ENCODE peak calls at places on chromosomes 11 and 22, in seven cellular contexts. One of them, this sample, is unnamed.
A peak's percentile ranks its signal among the peaks of the same experiment; 100 is the strongest.

GRCh38 chr11:116207349-116207748 is 565.4 kb downstream of the BUD13 start:
- DNase-seq in IMR-90: no peak
- DNase-seq in activated CD8-positive, alpha-beta T cell treated with anti-CD3 and anti-CD28 coated beads for 36 hours: no peak
- DNase-seq in RWPE1: no peak
- DNase-seq in GM13976: no peak
- DNase-seq in foreskin fibroblast: no peak
- DNase-seq in osteocyte: no peak
- DNase-seq in this sample: no peak

GRCh38 chr11:134340354-134340964 is 8.7 kb downstream of the GLB1L2 start:
- DNase-seq in activated CD8-positive, alpha-beta T cell treated with anti-CD3 and anti-CD28 coated beads for 36 hours: no peak
- DNase-seq in RWPE1: no peak
- DNase-seq in osteocyte: no peak
- DNase-seq in GM13976: no peak
- DNase-seq in IMR-90: no peak
- DNase-seq in foreskin fibroblast: no peak
- DNase-seq in this sample: no peak

GRCh38 chr11:122229611-122230386 is 113.8 kb upstream of the BLID start:
- DNase-seq in osteocyte: no peak
- DNase-seq in RWPE1: no peak
- DNase-seq in foreskin fibroblast: no peak
- DNase-seq in activated CD8-positive, alpha-beta T cell treated with anti-CD3 and anti-CD28 coated beads for 36 hours: no peak
- DNase-seq in IMR-90: no peak
- DNase-seq in GM13976: no peak
- DNase-seq in this sample: no peak

GRCh38 chr11:65968600-65969482 is 7.3 kb downstream of the SART1 start:
- DNase-seq in IMR-90: no peak
- DNase-seq in activated CD8-positive, alpha-beta T cell treated with anti-CD3 and anti-CD28 coated beads for 36 hours: no peak
- DNase-seq in osteocyte: no peak
- DNase-seq in RWPE1: no peak
- DNase-seq in foreskin fibroblast: no peak
- DNase-seq in GM13976: no peak
- DNase-seq in this sample: peak; percentile 49

GRCh38 chr11:11836676-11837231 is 5.0 kb upstream of the USP47 start:
- DNase-seq in RWPE1: no peak
- DNase-seq in foreskin fibroblast: no peak
- DNase-seq in activated CD8-positive, alpha-beta T cell treated with anti-CD3 and anti-CD28 coated beads for 36 hours: no peak
- DNase-seq in GM13976: no peak
- DNase-seq in osteocyte: no peak
- DNase-seq in IMR-90: peak; percentile 30
- DNase-seq in this sample: no peak

GRCh38 chr22:24695958-24696511 is 78.5 kb downstream of the PIWIL3 start:
- DNase-seq in IMR-90: peak; percentile 69
- DNase-seq in foreskin fibroblast: peak; percentile 11
- DNase-seq in osteocyte: no peak
- DNase-seq in RWPE1: no peak
- DNase-seq in GM13976: no peak
- DNase-seq in activated CD8-positive, alpha-beta T cell treated with anti-CD3 and anti-CD28 coated beads for 36 hours: no peak
- DNase-seq in this sample: no peak

GRCh38 chr11:77407613-77408012 is 66.3 kb downstream of the PAK1 start:
- DNase-seq in osteocyte: no peak
- DNase-seq in IMR-90: peak; percentile 92
- DNase-seq in RWPE1: peak; percentile 70
- DNase-seq in activated CD8-positive, alpha-beta T cell treated with anti-CD3 and anti-CD28 coated beads for 36 hours: no peak
- DNase-seq in GM13976: no peak
- DNase-seq in foreskin fibroblast: peak; percentile 94
- DNase-seq in this sample: no peak

GRCh38 chr11:132744771-132745170 is 787.5 kb downstream of the OPCML start:
- DNase-seq in RWPE1: no peak
- DNase-seq in activated CD8-positive, alpha-beta T cell treated with anti-CD3 and anti-CD28 coated beads for 36 hours: no peak
- DNase-seq in GM13976: no peak
- DNase-seq in foreskin fibroblast: peak; percentile 82
- DNase-seq in osteocyte: no peak
- DNase-seq in IMR-90: peak; percentile 59
- DNase-seq in this sample: no peak

GRCh38 chr11:97966901-97967300 is 1053.8 kb upstream of the CNTN5 start:
- DNase-seq in activated CD8-positive, alpha-beta T cell treated with anti-CD3 and anti-CD28 coated beads for 36 hours: no peak
- DNase-seq in osteocyte: no peak
- DNase-seq in IMR-90: no peak
- DNase-seq in GM13976: no peak
- DNase-seq in foreskin fibroblast: no peak
- DNase-seq in RWPE1: no peak
- DNase-seq in this sample: no peak

GRCh38 chr22:27409299-27409698 is 392.3 kb downstream of the MN1 start:
- DNase-seq in RWPE1: no peak
- DNase-seq in GM13976: no peak
- DNase-seq in activated CD8-positive, alpha-beta T cell treated with anti-CD3 and anti-CD28 coated beads for 36 hours: no peak
- DNase-seq in osteocyte: no peak
- DNase-seq in foreskin fibroblast: no peak
- DNase-seq in IMR-90: no peak
- DNase-seq in this sample: no peak

GRCh38 chr11:9448576-9449352 is 12.0 kb upstream of the ZNF143 start:
- DNase-seq in RWPE1: no peak
- DNase-seq in IMR-90: no peak
- DNase-seq in foreskin fibroblast: no peak
- DNase-seq in osteocyte: no peak
- DNase-seq in activated CD8-positive, alpha-beta T cell treated with anti-CD3 and anti-CD28 coated beads for 36 hours: no peak
- DNase-seq in GM13976: no peak
- DNase-seq in this sample: no peak

GRCh38 chr22:35131423-35132050 is 65.6 kb downstream of the ISX start:
- DNase-seq in IMR-90: no peak
- DNase-seq in activated CD8-positive, alpha-beta T cell treated with anti-CD3 and anti-CD28 coated beads for 36 hours: no peak
- DNase-seq in GM13976: no peak
- DNase-seq in osteocyte: no peak
- DNase-seq in foreskin fibroblast: no peak
- DNase-seq in RWPE1: no peak
- DNase-seq in this sample: peak; percentile 19

GRCh38 chr11:110525883-110526282 is 96.1 kb downstream of the FDX1 start:
- DNase-seq in IMR-90: peak; percentile 92
- DNase-seq in GM13976: no peak
- DNase-seq in foreskin fibroblast: peak; percentile 92
- DNase-seq in RWPE1: peak; percentile 82
- DNase-seq in osteocyte: no peak
- DNase-seq in activated CD8-positive, alpha-beta T cell treated with anti-CD3 and anti-CD28 coated beads for 36 hours: no peak
- DNase-seq in this sample: no peak

GRCh38 chr11:113281052-113281725 is 33.2 kb upstream of the TTC12 start:
- DNase-seq in activated CD8-positive, alpha-beta T cell treated with anti-CD3 and anti-CD28 coated beads for 36 hours: no peak
- DNase-seq in RWPE1: no peak
- DNase-seq in osteocyte: no peak
- DNase-seq in IMR-90: no peak
- DNase-seq in GM13976: no peak
- DNase-seq in foreskin fibroblast: no peak
- DNase-seq in this sample: no peak

GRCh38 chr11:58674609-58675008 is 52.1 kb downstream of the CNTF start:
- DNase-seq in RWPE1: no peak
- DNase-seq in foreskin fibroblast: no peak
- DNase-seq in IMR-90: no peak
- DNase-seq in osteocyte: no peak
- DNase-seq in GM13976: no peak
- DNase-seq in activated CD8-positive, alpha-beta T cell treated with anti-CD3 and anti-CD28 coated beads for 36 hours: no peak
- DNase-seq in this sample: no peak

GRCh38 chr22:49214976-49215375 is 612.7 kb downstream of the BRD1 start:
- DNase-seq in foreskin fibroblast: no peak
- DNase-seq in IMR-90: no peak
- DNase-seq in RWPE1: no peak
- DNase-seq in osteocyte: peak; percentile 79
- DNase-seq in activated CD8-positive, alpha-beta T cell treated with anti-CD3 and anti-CD28 coated beads for 36 hours: no peak
- DNase-seq in GM13976: no peak
- DNase-seq in this sample: no peak

GRCh38 chr11:69864589-69864929 is 45.3 kb upstream of the FGF3 start:
- DNase-seq in foreskin fibroblast: no peak
- DNase-seq in activated CD8-positive, alpha-beta T cell treated with anti-CD3 and anti-CD28 coated beads for 36 hours: no peak
- DNase-seq in RWPE1: no peak
- DNase-seq in osteocyte: no peak
- DNase-seq in GM13976: no peak
- DNase-seq in IMR-90: no peak
- DNase-seq in this sample: no peak

GRCh38 chr11:126720539-126721235 is 279.9 kb downstream of the KIRREL3 start:
- DNase-seq in foreskin fibroblast: peak; percentile 38
- DNase-seq in activated CD8-positive, alpha-beta T cell treated with anti-CD3 and anti-CD28 coated beads for 36 hours: no peak
- DNase-seq in RWPE1: no peak
- DNase-seq in osteocyte: no peak
- DNase-seq in GM13976: no peak
- DNase-seq in IMR-90: no peak
- DNase-seq in this sample: no peak

GRCh38 chr22:31577711-31578110 is 81.4 kb downstream of the SFI1 start:
- DNase-seq in osteocyte: no peak
- DNase-seq in GM13976: no peak
- DNase-seq in IMR-90: no peak
- DNase-seq in activated CD8-positive, alpha-beta T cell treated with anti-CD3 and anti-CD28 coated beads for 36 hours: no peak
- DNase-seq in foreskin fibroblast: no peak
- DNase-seq in RWPE1: no peak
- DNase-seq in this sample: no peak

GRCh38 chr11:50178732-50179131 is 146.1 kb downstream of the OR4C45 start:
- DNase-seq in RWPE1: no peak
- DNase-seq in IMR-90: no peak
- DNase-seq in activated CD8-positive, alpha-beta T cell treated with anti-CD3 and anti-CD28 coated beads for 36 hours: no peak
- DNase-seq in osteocyte: no peak
- DNase-seq in foreskin fibroblast: no peak
- DNase-seq in GM13976: no peak
- DNase-seq in this sample: no peak

GRCh38 chr11:65169164-65169641 is 830 bp upstream of the SPDYC start:
- DNase-seq in GM13976: no peak
- DNase-seq in IMR-90: peak; percentile 55
- DNase-seq in activated CD8-positive, alpha-beta T cell treated with anti-CD3 and anti-CD28 coated beads for 36 hours: no peak
- DNase-seq in RWPE1: no peak
- DNase-seq in osteocyte: no peak
- DNase-seq in foreskin fibroblast: peak; percentile 34
- DNase-seq in this sample: peak; percentile 32

GRCh38 chr22:31488346-31488883 is 1.2 kb downstream of the EIF4ENIF1 start:
- DNase-seq in foreskin fibroblast: no peak
- DNase-seq in osteocyte: no peak
- DNase-seq in GM13976: peak; percentile 35
- DNase-seq in activated CD8-positive, alpha-beta T cell treated with anti-CD3 and anti-CD28 coated beads for 36 hours: no peak
- DNase-seq in IMR-90: no peak
- DNase-seq in RWPE1: no peak
- DNase-seq in this sample: no peak

GRCh38 chr11:21520244-21520643 is 672.6 kb upstream of the ANO5 start:
- DNase-seq in foreskin fibroblast: no peak
- DNase-seq in osteocyte: no peak
- DNase-seq in activated CD8-positive, alpha-beta T cell treated with anti-CD3 and anti-CD28 coated beads for 36 hours: no peak
- DNase-seq in IMR-90: no peak
- DNase-seq in GM13976: no peak
- DNase-seq in RWPE1: no peak
- DNase-seq in this sample: no peak

GRCh38 chr11:61581030-61581928 is at the start of gene SYT7:
- DNase-seq in RWPE1: peak; percentile 92
- DNase-seq in foreskin fibroblast: peak; percentile 99
- DNase-seq in GM13976: peak; percentile 96
- DNase-seq in osteocyte: peak; percentile 99
- DNase-seq in IMR-90: peak; percentile 96
- DNase-seq in activated CD8-positive, alpha-beta T cell treated with anti-CD3 and anti-CD28 coated beads for 36 hours: peak; percentile 95
- DNase-seq in this sample: peak; percentile 88
- TF ChIP-seq CTCF in RWPE1: peak; percentile 65
- TF ChIP-seq CTCF in foreskin fibroblast: no peak
- TF ChIP-seq CTCF in GM13976: peak; percentile 55
- TF ChIP-seq CTCF in osteocyte: peak; percentile 22
- TF ChIP-seq CTCF in IMR-90: peak; percentile 25
- TF ChIP-seq CTCF in activated CD8-positive, alpha-beta T cell treated with anti-CD3 and anti-CD28 coated beads for 36 hours: peak; percentile 20
- TF ChIP-seq CTCF in this sample: no peak

GRCh38 chr11:35334385-35335090 is 84.8 kb downstream of the SLC1A2 start:
- DNase-seq in osteocyte: no peak
- DNase-seq in IMR-90: no peak
- DNase-seq in activated CD8-positive, alpha-beta T cell treated with anti-CD3 and anti-CD28 coated beads for 36 hours: peak; percentile 17
- DNase-seq in GM13976: peak; percentile 35
- DNase-seq in RWPE1: no peak
- DNase-seq in foreskin fibroblast: peak; percentile 35
- DNase-seq in this sample: no peak
- TF ChIP-seq CTCF in osteocyte: no peak
- TF ChIP-seq CTCF in IMR-90: no peak
- TF ChIP-seq CTCF in activated CD8-positive, alpha-beta T cell treated with anti-CD3 and anti-CD28 coated beads for 36 hours: no peak
- TF ChIP-seq CTCF in GM13976: no peak
- TF ChIP-seq CTCF in RWPE1: no peak
- TF ChIP-seq CTCF in foreskin fibroblast: no peak
- TF ChIP-seq CTCF in this sample: no peak

DNA sequence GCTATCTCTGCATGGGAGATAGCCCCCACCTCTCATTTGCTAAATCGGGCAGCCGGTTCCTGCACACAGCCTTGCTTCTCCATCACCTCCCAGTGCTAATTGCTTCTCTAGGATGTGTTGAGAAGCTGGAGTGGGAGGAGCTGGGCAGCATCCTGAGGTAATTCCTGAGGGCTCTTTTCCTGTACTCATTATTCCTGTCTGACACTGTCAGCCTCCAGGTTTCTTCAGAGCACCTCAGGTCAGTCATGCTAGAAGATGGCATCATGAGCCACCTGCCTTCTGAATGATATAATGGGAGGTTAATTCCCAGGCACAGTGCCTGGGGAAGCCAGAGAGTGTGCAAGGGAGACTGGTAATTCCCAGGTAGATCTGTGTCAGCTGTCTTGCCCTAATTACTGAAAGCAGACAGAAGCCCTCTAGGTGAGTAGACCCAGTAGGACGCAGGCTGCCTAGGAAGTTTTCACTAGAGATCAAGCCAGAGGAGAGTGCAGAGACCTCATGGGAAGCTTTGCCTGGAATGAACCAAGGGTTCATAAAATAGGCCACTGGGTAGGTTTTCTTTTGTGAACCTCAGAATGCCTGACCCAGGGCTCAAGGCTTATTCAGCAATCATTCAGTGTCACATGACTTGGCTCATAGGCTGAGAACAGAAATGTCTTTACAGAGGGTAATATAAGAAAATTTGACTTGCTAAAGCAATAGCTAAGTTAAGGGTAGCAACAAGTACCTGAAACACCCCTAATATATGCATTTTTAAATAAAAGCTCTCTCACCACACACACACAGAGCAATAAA is 132.8 kb downstream of the RAB38 start:
- DNase-seq in osteocyte: no peak
- DNase-seq in activated CD8-positive, alpha-beta T cell treated with anti-CD3 and anti-CD28 coated beads for 36 hours: no peak
- DNase-seq in GM13976: no peak
- DNase-seq in RWPE1: no peak
- DNase-seq in foreskin fibroblast: no peak
- DNase-seq in IMR-90: no peak
- DNase-seq in this sample: no peak
- TF ChIP-seq CTCF in osteocyte: no peak
- TF ChIP-seq CTCF in activated CD8-positive, alpha-beta T cell treated with anti-CD3 and anti-CD28 coated beads for 36 hours: no peak
- TF ChIP-seq CTCF in GM13976: no peak
- TF ChIP-seq CTCF in RWPE1: no peak
- TF ChIP-seq CTCF in foreskin fibroblast: no peak
- TF ChIP-seq CTCF in IMR-90: no peak
- TF ChIP-seq CTCF in this sample: no peak

DNA sequence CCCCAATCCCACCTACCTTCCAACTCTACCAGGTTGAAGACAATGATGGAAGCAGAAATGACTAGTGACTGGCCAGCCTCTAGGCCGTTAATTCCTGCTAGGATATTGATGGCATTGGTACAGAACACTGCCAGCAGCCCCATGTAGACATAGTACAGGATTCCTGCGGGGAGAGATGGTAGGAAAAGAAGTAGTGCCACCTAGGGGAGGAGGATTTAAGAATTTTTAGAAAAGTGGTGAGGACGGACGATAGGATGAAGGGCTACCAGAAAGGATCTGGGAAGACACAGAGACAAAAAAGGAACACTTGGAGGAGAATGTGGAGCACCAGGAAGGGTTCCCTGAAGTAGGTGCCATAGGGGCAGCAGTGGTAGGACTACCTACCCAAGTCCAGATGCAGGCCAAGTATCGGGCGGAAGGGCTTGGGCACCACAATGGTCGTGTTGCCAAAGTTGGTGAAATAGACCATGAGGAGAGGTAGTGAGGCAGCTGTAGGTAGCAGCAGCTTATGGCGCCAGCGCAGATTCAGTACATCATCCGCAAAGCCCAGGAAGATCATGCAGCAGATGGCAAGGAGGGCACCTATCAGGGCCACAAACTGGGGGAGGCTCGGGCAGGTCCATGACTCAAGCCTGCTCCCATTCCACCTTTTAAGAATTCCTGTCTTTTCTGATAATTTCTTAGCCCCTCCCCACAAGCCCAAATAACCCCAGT is 1.2 kb downstream of the DPAGT1 start:
- DNase-seq in activated CD8-positive, alpha-beta T cell treated with anti-CD3 and anti-CD28 coated beads for 36 hours: no peak
- DNase-seq in IMR-90: peak; percentile 54
- DNase-seq in GM13976: no peak
- DNase-seq in osteocyte: no peak
- DNase-seq in foreskin fibroblast: peak; percentile 70
- DNase-seq in RWPE1: no peak
- DNase-seq in this sample: no peak
- TF ChIP-seq CTCF in activated CD8-positive, alpha-beta T cell treated with anti-CD3 and anti-CD28 coated beads for 36 hours: peak; percentile 46
- TF ChIP-seq CTCF in IMR-90: peak; percentile 52
- TF ChIP-seq CTCF in GM13976: peak; percentile 21
- TF ChIP-seq CTCF in osteocyte: peak; percentile 60
- TF ChIP-seq CTCF in foreskin fibroblast: peak; percentile 44
- TF ChIP-seq CTCF in RWPE1: peak; percentile 70
- TF ChIP-seq CTCF in this sample: no peak

This sample was measured in HL-60.